ENCODE peak calls at places on chromosome 13, in eight cellular contexts. X is stimulated activated naive CD8-positive, alpha-beta T cell treated with anti-CD3 and anti-CD28 coated beads, Interleukin-15, Interleukin-2, amounts not matched to agents 100 U/mL and 50 U/mL, for 24 hours; S is T follicular helper cell; P is stimulated activated CD4-positive, alpha-beta T cell treated with anti-CD3 and anti-CD28 coated beads, Interleukin-1b, Interleukin-23, amount 100 ng/mL, for 4 hours; E is foreskin keratinocyte; Q is substantia nigra; Y is cardiac fibroblast; C is MCF 10A. U is an unnamed sample.

GRCh38 chr13:40344270-40345148 is 321.9 kb downstream of the FOXO1 start:
- DNase-seq in E (no peak), C (no peak), X (no peak), Y (no peak), Q (no peak), P (no peak), S (no peak), U (no peak)

GRCh38 chr13:46577656-46578589 is 25.0 kb downstream of the LRCH1 start:
- DNase-seq in X (no peak), S (no peak), Y (no peak), C (no peak), E (no peak), Q (no peak), P (no peak), U (no peak)

GRCh38 chr13:38308736-38309135 is 40.9 kb upstream of the UFM1 start:
- DNase-seq in S (no peak), Y (peak), C (peak), E (peak), X (no peak), P (no peak), Q (no peak), U (no peak)

GRCh38 chr13:45179428-45179827 is 21.4 kb downstream of the KCTD4 start:
- DNase-seq in Q (no peak), S (no peak), P (no peak), C (no peak), Y (no peak), X (no peak), E (no peak), U (no peak)

GRCh38 chr13:43245374-43245964 is 222.1 kb downstream of the DNAJC15 start:
- DNase-seq in E (peak), Q (no peak), S (no peak), C (peak), X (no peak), Y (peak), P (no peak), U (no peak)

GRCh38 chr13:113410472-113411201 is 42.7 kb downstream of the ADPRHL1 start:
- DNase-seq in P (no peak), S (no peak), X (no peak), E (no peak), Q (no peak), Y (peak), C (peak), U (no peak)

GRCh38 chr13:102374233-102374632 is 27.6 kb downstream of the FGF14 start:
- DNase-seq in P (no peak), C (no peak), S (no peak), E (no peak), X (no peak), Y (no peak), Q (no peak), U (no peak)

GRCh38 chr13:46369506-46370268 is 17.4 kb downstream of the RUBCNL start:
- DNase-seq in C (peak), Y (peak), S (no peak), Q (no peak), E (no peak), X (no peak), P (no peak), U (no peak)

GRCh38 chr13:37109080-37109678 is 3.7 kb upstream of the CSNK1A1L start:
- DNase-seq in X (no peak), Q (no peak), C (peak), P (no peak), Y (peak), S (no peak), E (no peak), U (no peak)

GRCh38 chr13:30047154-30047874 is 196.9 kb upstream of the UBL3 start:
- DNase-seq in Y (no peak), S (no peak), C (no peak), Q (no peak), X (no peak), P (no peak), E (no peak), U (no peak)

GRCh38 chr13:37047032-37047431 is 12.5 kb downstream of the SUPT20H start:
- DNase-seq in P (no peak), Y (no peak), X (no peak), Q (no peak), S (no peak), E (no peak), C (no peak), U (no peak)

GRCh38 chr13:40355126-40355719 is 311.2 kb downstream of the FOXO1 start:
- DNase-seq in Q (no peak), P (no peak), Y (no peak), X (no peak), E (no peak), S (no peak), C (no peak), U (no peak)

GRCh38 chr13:39876258-39876657 is 220.8 kb downstream of the COG6 start:
- DNase-seq in S (no peak), X (no peak), Y (peak), E (peak), P (no peak), C (peak), Q (no peak), U (no peak)

GRCh38 chr13:111857846-111858560 is 208.9 kb upstream of the SOX1 start:
- DNase-seq in X (no peak), Q (no peak), S (no peak), P (no peak), C (no peak), E (no peak), Y (no peak), U (no peak)

GRCh38 chr13:100266026-100266425 is 177.1 kb downstream of the PCCA start:
- DNase-seq in Y (peak), C (no peak), Q (no peak), E (no peak), X (no peak), S (no peak), P (no peak), U (no peak)

GRCh38 chr13:36745436-36745835 is 71.6 kb downstream of the SERTM1 start:
- DNase-seq in Y (no peak), S (no peak), C (no peak), E (no peak), X (no peak), P (no peak), Q (no peak), U (no peak)

GRCh38 chr13:62512194-62513141 is 1096.8 kb upstream of the PCDH20 start:
- DNase-seq in Q (peak), S (no peak), P (no peak), Y (peak), C (peak), E (no peak), X (peak), U (no peak)

GRCh38 chr13:20825476-20825875 is 51.7 kb upstream of the EEF1AKMT1 start:
- DNase-seq in X (no peak), Q (no peak), C (no peak), E (no peak), S (no peak), Y (peak), P (no peak), U (no peak)

GRCh38 chr13:24662195-24663088 is 17.8 kb upstream of the ATP12A start:
- DNase-seq in C (no peak), Q (no peak), S (no peak), P (no peak), E (no peak), Y (no peak), X (no peak), U (no peak)

GRCh38 chr13:45728759-45729158 is 26.6 kb downstream of the CBY2 start:
- DNase-seq in X (no peak), Q (no peak), E (no peak), Y (no peak), S (no peak), C (peak), P (no peak), U (no peak)

GRCh38 chr13:26946675-26947342 is 186.2 kb upstream of the GPR12 start:
- DNase-seq in P (no peak), C (peak), X (no peak), Q (no peak), S (no peak), Y (peak), E (no peak), U (no peak)

GRCh38 chr13:44874886-44875630 is 114.2 kb downstream of the NUFIP1 start:
- DNase-seq in Q (no peak), Y (no peak), S (no peak), X (peak), P (no peak), E (no peak), C (no peak), U (no peak)

GRCh38 chr13:45604892-45605291 is 10.6 kb downstream of the ERICH6B start:
- DNase-seq in X (no peak), S (no peak), Y (no peak), E (no peak), C (no peak), P (no peak), Q (no peak), U (no peak)

GRCh38 chr13:48410199-48410598 is 2.7 kb downstream of the LPAR6 start:
- DNase-seq in E (no peak), P (no peak), S (no peak), C (peak), X (no peak), Y (no peak), Q (no peak), U (no peak)

GRCh38 chr13:107847406-107847805 is 367.9 kb downstream of the LIG4 start:
- DNase-seq in P (no peak), C (no peak), Y (no peak), Q (no peak), X (no peak), E (no peak), S (no peak), U (no peak)

GRCh38 chr13:37884026-37884425 is 14.5 kb upstream of the TRPC4 start:
- DNase-seq in Y (no peak), E (no peak), C (no peak), P (no peak), Q (no peak), X (no peak), S (no peak), U (no peak)

GRCh38 chr13:50323440-50324070 is 308.3 kb downstream of the KCNRG start:
- DNase-seq in C (peak), P (no peak), S (no peak), Y (peak), Q (no peak), E (peak), X (no peak), U (no peak)

GRCh38 chr13:47628666-47629065 is 372.4 kb downstream of the SUCLA2 start:
- DNase-seq in E (no peak), Q (no peak), P (no peak), C (peak), X (no peak), Y (peak), S (no peak), U (no peak)

GRCh38 chr13:107138468-107138867 is 570.5 kb upstream of the ARGLU1 start:
- DNase-seq in X (no peak), S (no peak), Y (no peak), P (no peak), C (no peak), Q (no peak), E (no peak), U (no peak)

GRCh38 chr13:77000475-77000874 is 8.6 kb downstream of the CLN5 start:
- DNase-seq in Q (no peak), X (no peak), P (no peak), C (no peak), Y (no peak), E (no peak), S (no peak), U (no peak)

GRCh38 chr13:97122381-97122996 is 99.6 kb upstream of the MBNL2 start:
- DNase-seq in Q (no peak), Y (peak), X (no peak), C (peak), E (peak), S (no peak), P (no peak), U (no peak)

U was measured in progenitor cell of endocrine pancreas.